ENCODE peak calls at places on chromosomes 7 and 10, in ten cellular contexts. I is pancreas; S is naive thymus-derived CD8-positive, alpha-beta T cell; L is heart left ventricle; C is CMK; P is activated T-cell treated with anti-CD3 and anti-CD28 coated beads for 4 hours; J is psoas muscle; R is T follicular helper cell; T is H54; V is stimulated activated CD4-positive, alpha-beta T cell treated with anti-CD3 and anti-CD28 coated beads, Interleukin-1b, Interleukin-23, amount 100 ng/mL, for 24 hours. A is an unnamed sample.

GRCh38 chr7:122595885-122596284 is 103.0 kb downstream of the RNF133 start:
- DNase-seq in S (no peak), V (no peak), R (no peak), T (no peak), L (no peak), P (no peak), C (no peak), J (no peak), I (no peak), A (no peak)

GRCh38 chr7:151135525-151135845 is 32.0 kb downstream of the GBX1 start:
- DNase-seq in S (no peak), V (no peak), T (no peak), L (no peak), I (no peak), C (no peak), P (no peak), R (no peak), J (peak), A (no peak)

GRCh38 chr7:31663072-31663471 is 23.9 kb upstream of the PPP1R17 start:
- DNase-seq in P (no peak), J (no peak), S (no peak), T (no peak), C (no peak), V (no peak), I (no peak), R (no peak), L (no peak), A (no peak)

GRCh38 chr10:128078136-128078969 is 47.9 kb downstream of the MKI67 start:
- DNase-seq in I (peak), T (peak), J (no peak), P (no peak), R (peak), L (no peak), C (no peak), V (no peak), S (peak), A (no peak)

GRCh38 chr7:105887569-105888199 is 11.3 kb upstream of the ATXN7L1 start:
- DNase-seq in P (no peak), I (peak), J (no peak), V (no peak), C (no peak), L (no peak), R (no peak), T (no peak), S (no peak), A (no peak)

GRCh38 chr7:1677206-1678069 is 7.4 kb downstream of the ELFN1 start:
- DNase-seq in L (no peak), V (no peak), R (no peak), P (no peak), T (no peak), S (no peak), C (no peak), I (peak), J (no peak), A (no peak)

GRCh38 chr7:158277219-158278141 is 310.1 kb downstream of the PTPRN2 start:
- DNase-seq in R (no peak), I (peak), P (no peak), V (no peak), T (no peak), C (no peak), S (no peak), L (peak), J (peak), A (no peak)

GRCh38 chr7:77209479-77210139 is 10.0 kb upstream of the FGL2 start:
- DNase-seq in J (no peak), P (no peak), T (no peak), I (no peak), L (no peak), S (no peak), R (no peak), V (no peak), C (no peak), A (no peak)

GRCh38 chr7:47382200-47382599 is 199.7 kb downstream of the TNS3 start:
- DNase-seq in S (no peak), T (no peak), R (no peak), P (no peak), J (peak), L (no peak), V (no peak), C (no peak), I (no peak), A (no peak)

A was measured in effector CD4-positive, alpha-beta T cell.